ENCODE peak calls at places on chromosomes 16 and 17, in five cellular contexts. M is stimulated activated CD4-positive, alpha-beta T cell treated with anti-CD3 and anti-CD28 coated beads, Interleukin-1b, Interleukin-23, amount 100 ng/mL, for 1 hour; B is testis; U is cardiac muscle cell; D is uterus. Z is an unnamed sample.

GRCh38 chr17:14926526-14927122 is 338.5 kb downstream of the PMP22 start:
- DNase-seq in M (peak; percentile 11), B (peak; percentile 74), D (peak; percentile 28), U (peak; percentile 85), Z (peak; percentile 85)

GRCh38 chr16:14111713-14112538 is 40.8 kb downstream of the MRTFB start:
- DNase-seq in U (peak; percentile 42), D (peak; percentile 67), M (no peak), B (peak; percentile 54), Z (peak; percentile 24)

GRCh38 chr17:17425591-17425990 is 51.2 kb upstream of the MED9 start:
- DNase-seq in D (no peak), B (no peak), M (no peak), U (peak; percentile 73), Z (no peak)

GRCh38 chr16:25585526-25585925 is 106.2 kb upstream of the HS3ST4 start:
- DNase-seq in D (no peak), M (no peak), U (no peak), B (no peak), Z (no peak)

GRCh38 chr17:3730881-3731429 is 7.3 kb downstream of the HASPIN start:
- DNase-seq in B (no peak), M (no peak), U (peak; percentile 72), D (no peak), Z (no peak)

GRCh38 chr17:40153603-40154238 is 13.4 kb downstream of the CASC3 start:
- DNase-seq in U (no peak), B (no peak), M (no peak), D (no peak), Z (no peak)

GRCh38 chr17:34706029-34706428 is 126.6 kb downstream of the TMEM132E start:
- DNase-seq in D (no peak), B (peak; percentile 43), U (peak; percentile 30), M (no peak), Z (peak; percentile 56)

GRCh38 chr17:41406205-41406604 is 8.8 kb upstream of the KRT31 start:
- DNase-seq in U (no peak), M (no peak), D (no peak), B (no peak), Z (no peak)

GRCh38 chr16:5502467-5502869 is 404.9 kb upstream of the EEF2KMT start:
- DNase-seq in M (no peak), D (no peak), B (peak; percentile 19), U (no peak), Z (peak; percentile 73)

GRCh38 chr16:20866161-20866772 is 33.9 kb downstream of the DCUN1D3 start:
- DNase-seq in M (no peak), D (no peak), U (peak; percentile 85), B (no peak), Z (peak; percentile 80)

GRCh38 chr17:7548585-7549400 is at the start of gene TNFSF12:
- DNase-seq in U (peak; percentile 38), M (peak; percentile 29), D (peak; percentile 68), B (peak; percentile 63), Z (peak; percentile 77)

GRCh38 chr17:80864751-80865150 is 126.9 kb upstream of the CHMP6 start:
- DNase-seq in U (no peak), B (no peak), M (no peak), D (no peak), Z (no peak)

GRCh38 chr17:6170349-6170748 is 100.2 kb downstream of the WSCD1 start:
- DNase-seq in B (no peak), D (no peak), M (no peak), U (no peak), Z (no peak)

GRCh38 chr17:7838291-7839075 is 4.5 kb downstream of the KDM6B start:
- DNase-seq in M (no peak), B (peak; percentile 64), D (peak; percentile 48), U (peak; percentile 89), Z (peak; percentile 85)

GRCh38 chr17:55496094-55496881 is 15.0 kb downstream of the SMIM36 start:
- DNase-seq in B (peak; percentile 20), M (no peak), D (no peak), U (peak; percentile 94), Z (peak; percentile 54)

GRCh38 chr17:31593806-31594205 is 202.3 kb downstream of the RAB11FIP4 start:
- DNase-seq in B (no peak), M (no peak), U (no peak), D (no peak), Z (no peak)

GRCh38 chr17:75365009-75365930 is 40.2 kb downstream of the GRB2 start:
- DNase-seq in M (no peak), U (no peak), B (no peak), D (no peak), Z (no peak)

GRCh38 chr17:75636381-75637142 is 3.3 kb downstream of the SMIM5 start:
- DNase-seq in U (no peak), D (no peak), B (no peak), M (no peak), Z (no peak)

GRCh38 chr16:86726340-86726739 is 148.0 kb downstream of the FOXL1 start:
- DNase-seq in U (no peak), B (no peak), M (no peak), D (no peak), Z (no peak)